ENCODE peak calls at places on chromosomes 5 and 9, in five cellular contexts. Q, T, J, U and L are unnamed samples. For H3K4me1, the result is how much of the 10 kb centered on the place peaks cover.

GRCh38 chr5:76256116-76256889 is 146.8 kb upstream of the IQGAP2 start:
- DNase-seq in Q (peak), T (peak), J (peak), U (peak), L (peak)

GRCh38 chr9:68678430-68678829 is 26.6 kb upstream of the PIP5K1B start:
- DNase-seq in Q (no peak), T (no peak), J (no peak), U (no peak), L (no peak)

GRCh38 chr9:125544988-125545651 is 161.9 kb downstream of the MAPKAP1 start:
- DNase-seq in Q (no peak), T (no peak), J (peak), U (peak), L (no peak)

GRCh38 chr5:66306105-66306843 is 162.2 kb downstream of the SREK1 start:
- DNase-seq in Q (peak), T (peak), J (peak), U (peak), L (no peak)

GRCh38 chr9:84435902-84436301 is 95.3 kb upstream of the SLC28A3 start:
- DNase-seq in Q (no peak), T (no peak), J (no peak), U (no peak), L (no peak)

GRCh38 chr5:161190086-161190485 is 338.1 kb upstream of the ATP10B start:
- DNase-seq in Q (no peak), T (no peak), J (no peak), U (no peak), L (no peak)

GRCh38 chr9:12775373-12775962 is 648 bp downstream of the LURAP1L start:
- DNase-seq in Q (no peak), T (no peak), J (no peak), U (no peak), L (no peak)

GRCh38 chr9:115847245-115847644 is 306.3 kb upstream of the PAPPA start:
- DNase-seq in Q (no peak), T (no peak), J (peak), U (no peak), L (no peak)

GRCh38 chr5:141234109-141234508 is 11.0 kb downstream of the PCDHB14 start:
- DNase-seq in Q (no peak), T (no peak), J (no peak), U (no peak), L (no peak)

GRCh38 chr9:128244443-128245226 is 31.2 kb downstream of the GOLGA2 start:
- DNase-seq in Q (no peak), T (no peak), J (peak), U (peak), L (no peak)
- H3K4me3 ChIP-seq in Q (no peak), T (no peak), J (peak), U (no peak), L (no peak)

DNA sequence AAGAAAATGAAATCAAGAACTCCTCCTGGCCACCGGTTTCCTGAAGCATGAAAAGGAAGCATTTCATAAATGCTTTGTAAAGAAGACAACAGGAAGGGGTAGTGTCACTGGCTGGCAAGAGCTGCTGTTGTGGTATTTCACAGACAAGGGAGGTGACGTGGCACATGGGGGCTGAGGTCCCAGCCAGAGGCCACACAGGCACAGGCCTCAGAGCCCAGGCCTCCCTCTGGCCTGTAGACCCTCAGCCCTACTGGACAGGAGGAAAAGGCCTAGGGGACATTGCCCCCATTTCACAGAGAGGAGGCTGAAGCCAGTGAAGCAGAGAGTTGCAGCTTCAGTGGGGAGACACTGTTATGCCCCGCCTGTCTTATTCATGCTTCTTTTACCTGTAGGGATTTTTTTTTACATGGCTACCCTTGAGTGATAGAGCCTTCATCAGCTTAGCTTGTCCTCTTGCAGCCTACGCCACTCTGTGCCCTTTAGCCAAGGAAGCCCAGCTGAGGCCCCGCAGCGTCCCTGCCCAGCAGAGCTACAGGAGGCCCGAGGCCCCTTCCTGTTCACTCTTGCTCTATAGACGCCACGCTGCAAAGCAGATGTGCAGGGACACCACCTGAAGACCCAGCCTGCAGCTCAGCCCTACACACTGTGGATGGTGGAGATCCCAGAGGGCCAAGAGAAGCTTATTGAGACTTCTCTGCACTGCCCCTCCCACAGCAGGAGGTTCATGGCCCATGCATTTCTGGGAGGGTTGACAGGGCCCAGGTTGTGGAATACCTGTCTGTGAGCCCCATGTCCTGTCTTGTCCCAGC is 33.8 kb downstream of the IRF1 start:
- DNase-seq in Q (peak), T (peak), J (peak), U (peak), L (peak)
- H3K4me1 ChIP-seq in Q (half or more), T (under half), J (under half), U (under half), L (half or more)

GRCh38 chr5:178416206-178416882 is 173.8 kb downstream of the COL23A1 start:
- DNase-seq in Q (no peak), T (no peak), J (no peak), U (no peak), L (no peak)
- H3K4me3 ChIP-seq in Q (no peak), T (no peak), J (no peak), U (no peak), L (no peak)

GRCh38 chr9:114029311-114030170 is 48.6 kb downstream of the AMBP start:
- DNase-seq in Q (no peak), T (no peak), J (no peak), U (peak), L (no peak)

GRCh38 chr9:114027901-114028465 is 50.1 kb downstream of the AMBP start:
- DNase-seq in Q (no peak), T (no peak), J (no peak), U (no peak), L (no peak)

GRCh38 chr9:114030364-114030763 is 47.7 kb downstream of the AMBP start:
- DNase-seq in Q (no peak), T (no peak), J (no peak), U (peak), L (no peak)

GRCh38 chr9:114027159-114027895 is 50.8 kb downstream of the AMBP start:
- DNase-seq in Q (no peak), T (no peak), J (no peak), U (no peak), L (no peak)

DNA sequence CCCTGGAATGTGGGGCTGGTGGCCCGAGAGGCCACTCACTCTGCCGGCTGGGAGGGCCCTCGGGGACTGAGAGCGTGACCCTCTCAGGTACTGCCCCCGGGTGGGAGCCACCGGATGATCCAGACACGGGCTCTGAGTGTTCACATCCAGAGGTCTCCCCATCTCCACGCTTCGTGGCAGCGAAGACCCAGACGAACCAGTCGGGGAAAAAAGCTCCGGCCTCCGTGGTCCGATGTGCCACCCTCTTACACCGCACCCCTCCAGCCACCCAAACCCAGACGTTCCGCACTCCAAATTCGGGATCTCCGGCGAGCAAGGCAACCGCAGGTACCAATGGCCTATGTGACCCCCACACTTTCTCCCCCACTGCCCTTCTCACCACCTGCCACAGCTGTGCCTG is 49.5 kb downstream of the AMBP start:
- DNase-seq in Q (no peak), T (no peak), J (no peak), U (peak), L (no peak)
- H3K4me1 ChIP-seq in Q (under half), T (under half), J (under half), U (under half), L (under half)